ENCODE peak calls at places on chromosomes 7 and 10, in ten cellular contexts. G is uterus, T is adrenal gland, E is body of pancreas, F is Peyer's patch, Q is esophagus muscularis mucosa, B is heart left ventricle, W is tibial nerve, A is IMR-90, N is transverse colon. V is an unnamed sample.

GRCh38 chr7:52956379-52956915 is 79.0 kb upstream of the POM121L12 start:
- DNase-seq in G (no peak), T (no peak), E (peak; percentile 9), F (no peak), Q (no peak), B (no peak), W (no peak), A (no peak), N (no peak), V (no peak)

GRCh38 chr10:60353519-60354258 is 36.0 kb downstream of the ANK3 start:
- DNase-seq in G (no peak), T (peak; percentile 36), E (no peak), F (no peak), Q (no peak), B (peak; percentile 70), W (no peak), A (peak; percentile 29), N (no peak), V (no peak)

GRCh38 chr7:78326870-78327269 is 528.3 kb downstream of the PHTF2 start:
- DNase-seq in G (no peak), T (peak; percentile 58), E (peak; percentile 6), F (no peak), Q (no peak), B (peak; percentile 66), W (no peak), A (peak; percentile 15), N (no peak), V (no peak)

GRCh38 chr10:124722812-124723783 is 21.1 kb downstream of the FAM53B start:
- DNase-seq in G (peak; percentile 66), T (peak; percentile 58), E (no peak), F (peak; percentile 59), Q (no peak), B (peak; percentile 81), W (no peak), A (no peak), N (peak; percentile 66), V (no peak)

GRCh38 chr10:121732676-121733445 is 134.6 kb upstream of the FGFR2 start:
- DNase-seq in G (no peak), T (no peak), E (no peak), F (no peak), Q (no peak), B (no peak), W (no peak), A (no peak), N (no peak), V (no peak)

GRCh38 chr10:78545756-78546155 is 512.1 kb downstream of the RPS24 start:
- DNase-seq in G (no peak), T (no peak), E (no peak), F (no peak), Q (no peak), B (no peak), W (no peak), A (no peak), N (no peak), V (no peak)

GRCh38 chr7:27143022-27143949 is at the start of gene HOXA5:
- DNase-seq in G (peak; percentile 71), T (peak; percentile 96), E (peak; percentile 45), F (peak; percentile 27), Q (peak; percentile 94), B (no peak), W (no peak), A (peak; percentile 100), N (peak; percentile 84), V (peak; percentile 45)

GRCh38 chr7:95478139-95479037 is 7.4 kb upstream of the ASB4 start:
- DNase-seq in G (no peak), T (no peak), E (peak; percentile 57), F (no peak), Q (no peak), B (no peak), W (no peak), A (peak; percentile 30), N (peak; percentile 42), V (no peak)

GRCh38 chr7:140977351-140978140 is 37.2 kb downstream of the MRPS33 start:
- DNase-seq in G (no peak), T (no peak), E (no peak), F (no peak), Q (no peak), B (no peak), W (no peak), A (no peak), N (no peak), V (no peak)

GRCh38 chr10:32207544-32207943 is 139.4 kb downstream of the EPC1 start:
- DNase-seq in G (no peak), T (peak; percentile 32), E (peak; percentile 79), F (no peak), Q (no peak), B (peak; percentile 34), W (no peak), A (peak; percentile 28), N (peak; percentile 73), V (peak; percentile 78)

GRCh38 chr7:89029864-89030263 is 234.3 kb upstream of the TEX47 start:
- DNase-seq in G (no peak), T (no peak), E (no peak), F (no peak), Q (no peak), B (no peak), W (no peak), A (no peak), N (no peak), V (no peak)

GRCh38 chr7:72805526-72806494 is 22.2 kb downstream of the TYW1B start:
- DNase-seq in G (no peak), T (peak; percentile 37), E (no peak), F (no peak), Q (no peak), B (no peak), W (no peak), A (peak; percentile 82), N (no peak), V (no peak)

DNA sequence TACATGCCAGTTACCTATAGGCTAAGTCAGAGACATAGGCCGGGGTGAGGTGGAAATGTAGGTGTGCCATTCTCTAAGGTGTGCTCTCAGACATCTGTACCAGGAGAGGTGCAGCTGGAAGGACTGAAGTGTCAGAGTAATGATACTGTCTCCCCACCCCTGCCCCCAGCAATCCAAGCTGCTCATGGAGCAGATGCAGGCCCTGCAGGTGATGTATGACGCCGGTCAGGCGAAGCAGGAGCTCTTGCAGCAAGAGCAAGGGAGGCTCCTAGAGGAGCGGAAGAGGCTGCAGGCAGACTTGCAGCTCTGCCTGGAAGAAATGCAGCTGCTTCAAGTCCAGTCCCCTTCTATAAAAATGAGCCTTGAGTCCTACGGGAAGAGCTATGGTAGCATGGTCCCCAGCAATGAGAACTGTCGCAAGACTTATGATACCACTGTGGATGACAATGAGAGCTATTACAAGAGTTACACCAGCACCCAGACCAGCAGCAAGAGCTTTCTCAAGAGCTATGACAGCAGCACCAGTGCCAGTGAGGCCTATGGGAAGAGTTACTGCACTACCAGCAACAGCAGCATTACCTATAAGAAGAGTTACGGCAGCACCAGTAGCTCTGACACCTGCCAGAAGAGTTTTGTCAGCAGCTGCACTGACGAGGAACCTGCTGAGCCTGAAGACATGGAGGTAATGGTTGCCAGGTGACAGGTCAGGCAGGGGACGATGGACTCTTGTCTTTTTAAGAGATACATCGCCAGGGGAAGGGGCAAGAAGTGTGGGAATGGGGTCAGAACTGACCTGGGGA is 18.4 kb upstream of the FLNC start:
- DNase-seq in G (no peak), T (no peak), E (no peak), F (no peak), Q (no peak), B (no peak), W (no peak), A (no peak), N (no peak), V (no peak)
- H3K36me3 ChIP-seq in G (no peaks in the 10 kb centered on the region), T (no peaks in the 10 kb centered on the region), E (no peaks in the 10 kb centered on the region), F (no peaks in the 10 kb centered on the region), Q (no peaks in the 10 kb centered on the region), B (no peaks in the 10 kb centered on the region), W (no peaks in the 10 kb centered on the region), A (peaks cover 7% of the 10 kb centered on the region), N (no peaks in the 10 kb centered on the region), V (peaks cover 6% of the 10 kb centered on the region)

DNA sequence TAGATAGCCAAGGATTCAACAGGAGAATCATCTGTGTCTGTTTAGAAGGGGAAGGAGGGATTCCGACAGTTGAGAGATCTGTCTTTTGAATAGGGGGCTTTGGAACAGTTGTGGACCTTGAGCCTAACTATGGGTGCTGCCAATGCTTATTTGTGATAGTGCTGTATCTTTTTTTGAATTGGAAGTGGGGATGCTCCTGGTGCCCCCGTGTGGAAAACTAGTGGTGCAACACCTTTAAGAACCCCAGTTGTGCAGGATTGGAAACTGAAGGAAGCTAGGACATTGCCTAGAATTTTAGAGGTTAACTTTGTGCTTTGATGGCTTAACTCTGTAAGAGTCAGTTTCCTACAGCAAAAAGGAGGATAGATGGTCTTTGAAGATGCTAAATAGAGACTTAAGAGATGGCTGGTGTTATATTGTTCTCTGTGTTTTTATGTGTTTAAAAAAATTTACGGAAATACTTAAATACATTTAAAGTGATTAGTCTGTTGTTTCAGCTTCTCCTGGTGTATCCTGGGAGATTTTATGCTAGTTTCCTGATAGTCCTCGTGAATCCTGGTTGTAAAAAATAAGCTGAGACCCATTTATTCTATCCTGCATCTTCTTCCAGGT is 69.3 kb downstream of the AP3M1 start:
- DNase-seq in G (peak; percentile 47), T (peak; percentile 28), E (peak; percentile 57), F (peak; percentile 26), Q (peak; percentile 90), B (no peak), W (no peak), A (peak; percentile 57), N (peak; percentile 42), V (peak; percentile 43)
- H3K27ac ChIP-seq in G (peak overlapping the region; percentile 44), T (no peak overlapping the region), E (no peak overlapping the region), F (no peak overlapping the region), Q (peak overlapping the region; percentile 20), B (no peak overlapping the region), W (no peak overlapping the region), A (no peak overlapping the region), N (peak overlapping the region; percentile 31), V (no peak overlapping the region)

DNA sequence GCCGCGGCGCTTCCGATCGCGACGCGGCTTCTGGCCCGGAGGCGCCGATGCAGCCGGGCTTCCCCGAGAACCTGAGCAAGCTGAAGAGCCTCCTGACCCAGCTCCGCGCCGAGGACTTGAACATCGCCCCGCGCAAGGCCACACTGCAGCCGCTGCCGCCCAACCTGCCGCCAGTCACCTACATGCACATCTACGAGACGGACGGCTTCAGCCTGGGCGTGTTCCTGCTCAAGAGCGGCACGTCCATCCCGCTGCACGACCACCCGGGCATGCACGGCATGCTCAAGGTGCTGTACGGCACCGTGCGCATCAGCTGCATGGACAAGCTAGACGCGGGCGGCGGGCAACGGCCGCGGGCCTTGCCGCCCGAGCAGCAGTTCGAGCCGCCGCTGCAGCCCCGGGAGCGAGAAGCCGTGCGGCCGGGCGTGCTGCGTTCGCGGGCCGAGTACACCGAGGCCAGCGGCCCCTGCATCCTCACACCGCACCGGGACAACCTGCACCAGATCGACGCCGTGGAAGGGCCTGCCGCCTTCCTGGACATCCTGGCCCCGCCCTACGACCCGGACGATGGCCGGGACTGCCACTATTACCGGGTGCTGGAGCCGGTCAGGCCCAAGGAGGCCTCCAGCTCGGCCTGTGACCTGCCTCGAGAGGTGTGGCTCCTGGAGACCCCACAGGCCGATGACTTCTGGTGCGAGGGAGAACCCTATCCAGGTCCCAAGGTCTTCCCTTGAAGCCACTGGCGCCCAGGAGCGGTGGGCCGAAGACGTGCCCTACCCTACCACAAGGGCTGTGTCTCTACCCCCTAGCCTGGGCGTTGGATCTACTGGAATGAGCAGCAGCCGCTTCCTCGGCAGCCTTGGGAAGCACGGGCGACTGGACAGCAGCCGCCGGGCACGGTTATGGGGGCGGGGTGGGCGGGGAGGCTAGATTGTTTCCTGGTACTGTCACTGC is 896 bp downstream of the ADO start:
- DNase-seq in G (peak; percentile 41), T (peak; percentile 45), E (peak; percentile 39), F (peak; percentile 54), Q (no peak), B (peak; percentile 52), W (no peak), A (peak; percentile 47), N (peak; percentile 56), V (no peak)
- TF ChIP-seq POLR2A in G (no peak), T (no peak), E (peak; percentile 14), F (no peak), Q (no peak), B (no peak), W (no peak), A (no peak), N (no peak), V (no peak)

GRCh38 chr10:26519803-26520202 is 81.7 kb downstream of the APBB1IP start:
- DNase-seq in G (no peak), T (no peak), E (no peak), F (no peak), Q (peak; percentile 14), B (no peak), W (no peak), A (no peak), N (no peak), V (no peak)
- H3K36me3 ChIP-seq in G (no peaks in the 10 kb centered on the region), T (no peaks in the 10 kb centered on the region), E (no peaks in the 10 kb centered on the region), F (no peaks in the 10 kb centered on the region), Q (no peaks in the 10 kb centered on the region), B (no peaks in the 10 kb centered on the region), W (no peaks in the 10 kb centered on the region), A (no peaks in the 10 kb centered on the region), N (no peaks in the 10 kb centered on the region), V (no peaks in the 10 kb centered on the region)